ENCODE peak calls at places on chromosomes 5 and 9, in six cellular contexts. One of them, this sample, is unnamed.

GRCh38 chr5:74409737-74410136 is 230.8 kb downstream of the ENC1 start:
- DNase-seq in CD8-positive, alpha-beta T cell: no peak
- DNase-seq in OCI-LY7: no peak
- DNase-seq in body of pancreas: no peak
- DNase-seq in dorsolateral prefrontal cortex: no peak
- DNase-seq in heart right ventricle: no peak
- DNase-seq in this sample: no peak

GRCh38 chr5:98927988-98928801 is 612 bp downstream of the CHD1 start:
- DNase-seq in heart right ventricle: peak
- DNase-seq in body of pancreas: peak
- DNase-seq in OCI-LY7: peak
- DNase-seq in dorsolateral prefrontal cortex: no peak
- DNase-seq in CD8-positive, alpha-beta T cell: peak
- DNase-seq in this sample: peak

GRCh38 chr5:173919443-173919842 is 31.3 kb downstream of the CPEB4 start:
- DNase-seq in OCI-LY7: no peak
- DNase-seq in heart right ventricle: no peak
- DNase-seq in dorsolateral prefrontal cortex: no peak
- DNase-seq in body of pancreas: no peak
- DNase-seq in CD8-positive, alpha-beta T cell: no peak
- DNase-seq in this sample: no peak

GRCh38 chr5:168706655-168707069 is 127.5 kb upstream of the PANK3 start:
- DNase-seq in heart right ventricle: peak
- DNase-seq in OCI-LY7: peak
- DNase-seq in CD8-positive, alpha-beta T cell: no peak
- DNase-seq in body of pancreas: no peak
- DNase-seq in dorsolateral prefrontal cortex: peak
- DNase-seq in this sample: no peak

GRCh38 chr9:76687861-76688374 is 76.3 kb upstream of the PCA3 start:
- DNase-seq in body of pancreas: no peak
- DNase-seq in dorsolateral prefrontal cortex: no peak
- DNase-seq in CD8-positive, alpha-beta T cell: no peak
- DNase-seq in OCI-LY7: no peak
- DNase-seq in heart right ventricle: no peak
- DNase-seq in this sample: no peak

GRCh38 chr5:137611011-137611580 is 112.0 kb upstream of the SPOCK1 start:
- DNase-seq in body of pancreas: no peak
- DNase-seq in CD8-positive, alpha-beta T cell: no peak
- DNase-seq in heart right ventricle: no peak
- DNase-seq in OCI-LY7: no peak
- DNase-seq in dorsolateral prefrontal cortex: no peak
- DNase-seq in this sample: no peak

GRCh38 chr9:131310833-131311554 is 21.5 kb downstream of the PLPP7 start:
- DNase-seq in heart right ventricle: peak
- DNase-seq in dorsolateral prefrontal cortex: no peak
- DNase-seq in body of pancreas: no peak
- DNase-seq in CD8-positive, alpha-beta T cell: peak
- DNase-seq in OCI-LY7: peak
- DNase-seq in this sample: no peak

GRCh38 chr9:130112244-130113151 is 58.8 kb downstream of the GPR107 start:
- DNase-seq in heart right ventricle: no peak
- DNase-seq in OCI-LY7: no peak
- DNase-seq in CD8-positive, alpha-beta T cell: no peak
- DNase-seq in body of pancreas: no peak
- DNase-seq in dorsolateral prefrontal cortex: no peak
- DNase-seq in this sample: no peak

GRCh38 chr9:111559000-111559610 is 34.1 kb downstream of the ZNF483 start:
- DNase-seq in CD8-positive, alpha-beta T cell: no peak
- DNase-seq in heart right ventricle: no peak
- DNase-seq in OCI-LY7: no peak
- DNase-seq in dorsolateral prefrontal cortex: no peak
- DNase-seq in body of pancreas: no peak
- DNase-seq in this sample: no peak

GRCh38 chr9:114484854-114485443 is 20.3 kb downstream of the WHRN start:
- DNase-seq in body of pancreas: no peak
- DNase-seq in heart right ventricle: no peak
- DNase-seq in OCI-LY7: no peak
- DNase-seq in dorsolateral prefrontal cortex: no peak
- DNase-seq in CD8-positive, alpha-beta T cell: peak
- DNase-seq in this sample: peak

GRCh38 chr9:124220551-124221451 is 36.9 kb upstream of the NEK6 start:
- DNase-seq in CD8-positive, alpha-beta T cell: no peak
- DNase-seq in dorsolateral prefrontal cortex: peak
- DNase-seq in heart right ventricle: peak
- DNase-seq in OCI-LY7: no peak
- DNase-seq in body of pancreas: peak
- DNase-seq in this sample: no peak

GRCh38 chr5:89260254-89260653 is 377.3 kb upstream of the MEF2C start:
- DNase-seq in OCI-LY7: no peak
- DNase-seq in CD8-positive, alpha-beta T cell: no peak
- DNase-seq in dorsolateral prefrontal cortex: no peak
- DNase-seq in body of pancreas: no peak
- DNase-seq in heart right ventricle: no peak
- DNase-seq in this sample: no peak
- TF ChIP-seq CTCF in OCI-LY7: no peak
- TF ChIP-seq CTCF in CD8-positive, alpha-beta T cell: no peak
- TF ChIP-seq CTCF in dorsolateral prefrontal cortex: no peak
- TF ChIP-seq CTCF in body of pancreas: peak
- TF ChIP-seq CTCF in heart right ventricle: no peak
- TF ChIP-seq CTCF in this sample: no peak

GRCh38 chr5:145244251-145244650 is 590.9 kb downstream of the PRELID2 start:
- DNase-seq in body of pancreas: no peak
- DNase-seq in dorsolateral prefrontal cortex: no peak
- DNase-seq in CD8-positive, alpha-beta T cell: no peak
- DNase-seq in OCI-LY7: no peak
- DNase-seq in heart right ventricle: no peak
- DNase-seq in this sample: no peak

GRCh38 chr5:145245354-145245753 is 589.8 kb downstream of the PRELID2 start:
- DNase-seq in body of pancreas: no peak
- DNase-seq in CD8-positive, alpha-beta T cell: no peak
- DNase-seq in OCI-LY7: no peak
- DNase-seq in dorsolateral prefrontal cortex: no peak
- DNase-seq in heart right ventricle: no peak
- DNase-seq in this sample: no peak

GRCh38 chr5:145243016-145243415 is 592.1 kb downstream of the PRELID2 start:
- DNase-seq in dorsolateral prefrontal cortex: no peak
- DNase-seq in heart right ventricle: no peak
- DNase-seq in OCI-LY7: no peak
- DNase-seq in CD8-positive, alpha-beta T cell: no peak
- DNase-seq in body of pancreas: no peak
- DNase-seq in this sample: no peak

GRCh38 chr5:145246379-145246778 is 588.8 kb downstream of the PRELID2 start:
- DNase-seq in CD8-positive, alpha-beta T cell: no peak
- DNase-seq in OCI-LY7: no peak
- DNase-seq in dorsolateral prefrontal cortex: no peak
- DNase-seq in body of pancreas: no peak
- DNase-seq in heart right ventricle: no peak
- DNase-seq in this sample: no peak

GRCh38 chr5:145244788-145245187 is 590.4 kb downstream of the PRELID2 start:
- DNase-seq in CD8-positive, alpha-beta T cell: no peak
- DNase-seq in dorsolateral prefrontal cortex: no peak
- DNase-seq in body of pancreas: no peak
- DNase-seq in heart right ventricle: no peak
- DNase-seq in OCI-LY7: no peak
- DNase-seq in this sample: no peak
- TF ChIP-seq CTCF in CD8-positive, alpha-beta T cell: no peak
- TF ChIP-seq CTCF in dorsolateral prefrontal cortex: no peak
- TF ChIP-seq CTCF in body of pancreas: no peak
- TF ChIP-seq CTCF in heart right ventricle: no peak
- TF ChIP-seq CTCF in OCI-LY7: no peak
- TF ChIP-seq CTCF in this sample: no peak

GRCh38 chr5:14325369-14325768 is 182.2 kb downstream of the TRIO start:
- DNase-seq in OCI-LY7: no peak
- DNase-seq in body of pancreas: no peak
- DNase-seq in heart right ventricle: no peak
- DNase-seq in CD8-positive, alpha-beta T cell: no peak
- DNase-seq in dorsolateral prefrontal cortex: no peak
- DNase-seq in this sample: no peak

GRCh38 chr5:14327624-14328023 is 184.5 kb downstream of the TRIO start:
- DNase-seq in body of pancreas: no peak
- DNase-seq in heart right ventricle: no peak
- DNase-seq in CD8-positive, alpha-beta T cell: no peak
- DNase-seq in dorsolateral prefrontal cortex: no peak
- DNase-seq in OCI-LY7: no peak
- DNase-seq in this sample: no peak

GRCh38 chr5:14328144-14328543 is 185.0 kb downstream of the TRIO start:
- DNase-seq in CD8-positive, alpha-beta T cell: no peak
- DNase-seq in OCI-LY7: no peak
- DNase-seq in heart right ventricle: no peak
- DNase-seq in body of pancreas: no peak
- DNase-seq in dorsolateral prefrontal cortex: no peak
- DNase-seq in this sample: no peak

GRCh38 chr5:14323466-14323865 is 180.3 kb downstream of the TRIO start:
- DNase-seq in body of pancreas: no peak
- DNase-seq in dorsolateral prefrontal cortex: no peak
- DNase-seq in heart right ventricle: no peak
- DNase-seq in CD8-positive, alpha-beta T cell: no peak
- DNase-seq in OCI-LY7: no peak
- DNase-seq in this sample: no peak

GRCh38 chr5:14326035-14326909 is 183.1 kb downstream of the TRIO start:
- DNase-seq in heart right ventricle: no peak
- DNase-seq in CD8-positive, alpha-beta T cell: no peak
- DNase-seq in dorsolateral prefrontal cortex: no peak
- DNase-seq in body of pancreas: no peak
- DNase-seq in OCI-LY7: no peak
- DNase-seq in this sample: no peak
- TF ChIP-seq CTCF in heart right ventricle: peak
- TF ChIP-seq CTCF in CD8-positive, alpha-beta T cell: no peak
- TF ChIP-seq CTCF in dorsolateral prefrontal cortex: peak
- TF ChIP-seq CTCF in body of pancreas: peak
- TF ChIP-seq CTCF in OCI-LY7: peak
- TF ChIP-seq CTCF in this sample: no peak

DNA sequence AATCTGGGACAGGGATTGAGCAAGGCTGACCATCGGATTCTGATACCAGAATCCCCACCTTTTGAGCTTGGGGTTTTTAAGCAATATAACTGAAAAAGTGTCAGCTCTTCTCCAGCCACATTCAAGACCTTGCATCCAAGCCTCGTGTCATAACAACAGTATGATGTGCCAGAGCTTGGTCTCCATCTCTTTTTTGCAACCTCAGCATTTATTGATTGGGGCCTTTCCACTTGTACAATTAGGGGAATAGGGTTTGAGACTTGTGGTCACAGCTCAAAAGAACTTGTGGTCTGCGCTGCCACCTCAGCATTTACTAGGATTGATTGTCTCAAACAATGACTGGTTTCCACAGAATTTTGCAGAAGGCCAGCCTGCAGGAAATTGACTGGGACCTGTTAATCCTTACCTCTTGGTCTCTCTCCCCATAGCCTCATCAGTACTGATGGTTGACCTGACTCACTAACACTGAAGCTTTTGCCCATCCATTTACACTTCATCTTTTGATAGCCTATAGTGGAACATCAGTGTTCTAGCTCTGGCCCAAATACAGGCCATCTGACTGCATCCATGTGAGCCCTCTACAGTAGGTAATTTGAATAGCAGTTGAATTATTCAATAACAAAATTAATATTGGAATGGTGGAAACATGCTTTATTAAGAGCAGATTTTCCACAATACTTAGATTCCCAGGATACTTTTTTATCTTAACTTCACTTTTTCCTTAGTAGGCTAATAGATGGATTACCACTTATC is 381.6 kb upstream of the PRR16 start:
- DNase-seq in body of pancreas: no peak
- DNase-seq in CD8-positive, alpha-beta T cell: no peak
- DNase-seq in dorsolateral prefrontal cortex: no peak
- DNase-seq in heart right ventricle: no peak
- DNase-seq in OCI-LY7: no peak
- DNase-seq in this sample: no peak
- TF ChIP-seq CTCF in body of pancreas: no peak
- TF ChIP-seq CTCF in CD8-positive, alpha-beta T cell: no peak
- TF ChIP-seq CTCF in dorsolateral prefrontal cortex: no peak
- TF ChIP-seq CTCF in heart right ventricle: no peak
- TF ChIP-seq CTCF in OCI-LY7: peak
- TF ChIP-seq CTCF in this sample: no peak

DNA sequence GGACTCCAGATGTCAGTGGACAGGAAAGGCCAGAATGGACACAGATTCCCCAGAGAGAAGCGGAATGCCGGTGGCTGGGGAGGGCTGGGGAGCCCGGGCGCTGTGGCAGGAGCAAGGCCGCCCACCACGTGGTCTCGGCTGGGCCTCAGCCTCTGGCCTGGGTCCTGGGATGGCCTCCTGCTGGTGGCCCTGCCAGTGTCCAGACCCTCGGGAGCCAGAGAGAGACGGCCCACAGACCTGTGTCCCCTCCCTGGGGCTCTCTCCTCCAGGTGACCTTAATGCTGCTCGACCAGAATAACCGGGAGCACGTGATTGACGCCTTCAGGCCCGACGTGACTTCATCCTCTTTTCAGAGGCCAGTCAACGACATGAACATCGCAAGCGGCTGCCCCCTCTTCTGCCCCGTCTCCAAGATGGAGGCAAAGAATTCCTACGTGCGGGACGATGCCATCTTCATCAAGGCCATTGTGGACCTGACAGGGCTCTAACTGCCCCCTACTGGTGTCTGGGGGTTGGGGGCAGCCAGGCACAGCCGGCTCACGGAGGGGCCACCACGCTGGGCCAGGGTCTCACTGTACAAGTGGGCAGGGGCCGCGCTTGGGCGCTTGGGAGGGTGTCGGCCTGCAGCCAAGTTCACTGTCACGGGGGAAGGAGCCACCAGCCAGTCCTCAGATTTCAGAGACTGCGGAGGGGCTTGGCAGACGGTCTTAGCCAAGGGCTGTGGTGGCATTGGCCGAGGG is 19.0 kb downstream of the FBXW5 start:
- DNase-seq in CD8-positive, alpha-beta T cell: no peak
- DNase-seq in body of pancreas: no peak
- DNase-seq in dorsolateral prefrontal cortex: no peak
- DNase-seq in heart right ventricle: peak
- DNase-seq in OCI-LY7: no peak
- DNase-seq in this sample: no peak
- TF ChIP-seq CTCF in CD8-positive, alpha-beta T cell: no peak
- TF ChIP-seq CTCF in body of pancreas: no peak
- TF ChIP-seq CTCF in dorsolateral prefrontal cortex: no peak
- TF ChIP-seq CTCF in heart right ventricle: no peak
- TF ChIP-seq CTCF in OCI-LY7: no peak
- TF ChIP-seq CTCF in this sample: no peak

DNA sequence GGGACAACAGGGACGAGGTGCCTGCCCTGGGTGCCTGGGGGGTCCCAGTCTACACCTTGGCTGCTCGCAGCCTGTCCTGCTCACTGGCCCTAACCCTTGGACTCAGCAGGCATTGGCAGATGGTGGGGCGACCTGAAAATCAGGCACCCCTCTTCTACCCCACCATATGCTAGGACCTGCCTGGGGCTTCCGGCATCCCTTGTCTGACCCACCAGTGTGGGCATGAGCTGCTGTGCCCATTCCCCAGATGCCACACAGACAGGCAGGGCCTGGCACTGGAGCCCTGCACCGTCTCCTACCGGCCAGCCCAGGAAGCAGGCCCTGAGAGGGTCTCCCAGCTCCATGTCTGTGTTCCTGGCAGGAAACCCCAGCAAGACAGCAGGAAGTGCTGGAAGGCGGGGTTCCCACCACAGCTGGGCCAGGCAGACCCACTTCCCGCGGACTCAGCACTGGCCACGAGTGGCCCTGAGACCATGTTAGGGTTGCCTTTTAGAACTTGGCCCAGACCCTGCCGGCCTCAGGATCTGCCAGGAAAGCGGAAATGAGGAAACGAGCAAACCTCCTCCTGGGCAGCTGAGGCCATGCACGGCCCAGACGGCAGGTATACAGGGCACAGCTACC is 3.1 kb downstream of the NINJ1 start:
- DNase-seq in OCI-LY7: no peak
- DNase-seq in CD8-positive, alpha-beta T cell: no peak
- DNase-seq in body of pancreas: peak
- DNase-seq in heart right ventricle: no peak
- DNase-seq in dorsolateral prefrontal cortex: no peak
- DNase-seq in this sample: no peak
- TF ChIP-seq CTCF in OCI-LY7: no peak
- TF ChIP-seq CTCF in CD8-positive, alpha-beta T cell: no peak
- TF ChIP-seq CTCF in body of pancreas: no peak
- TF ChIP-seq CTCF in heart right ventricle: peak
- TF ChIP-seq CTCF in dorsolateral prefrontal cortex: no peak
- TF ChIP-seq CTCF in this sample: no peak

This sample was measured in GM20000.